ENCODE peak calls at places on chromosome 10, in ten cellular contexts. O is GM04504, W is heart left ventricle, I is ovary, E is RCC 7860, R is MV-4-11, X is iris pigment epithelial cell, T is posterior cingulate gyrus, N is WERI-Rb-1, Y is nephron progenitor cell. M is an unnamed sample.

GRCh38 chr10:46237815-46238510 is 48.8 kb upstream of the ANTXRL start:
- DNase-seq in O (no peak), W (no peak), I (no peak), E (no peak), R (no peak), X (no peak), T (no peak), N (no peak), Y (no peak), M (no peak)

GRCh38 chr10:116665541-116666125 is 44.9 kb downstream of the PNLIPRP2 start:
- DNase-seq in O (no peak), W (no peak), I (peak; percentile 73), E (no peak), R (no peak), X (no peak), T (no peak), N (no peak), Y (no peak), M (no peak)

GRCh38 chr10:26832960-26833359 is 27.8 kb downstream of the ABI1 start:
- DNase-seq in O (no peak), W (no peak), I (no peak), E (no peak), R (no peak), X (no peak), T (no peak), N (no peak), Y (no peak), M (no peak)

GRCh38 chr10:27470890-27471289 is 33.2 kb upstream of the RAB18 start:
- DNase-seq in O (no peak), W (no peak), I (no peak), E (no peak), R (no peak), X (no peak), T (no peak), N (no peak), Y (no peak), M (no peak)

GRCh38 chr10:26857991-26858706 is 2.6 kb downstream of the ABI1 start:
- DNase-seq in O (no peak), W (no peak), I (no peak), E (peak; percentile 23), R (peak; percentile 14), X (peak; percentile 42), T (no peak), N (no peak), Y (no peak), M (peak; percentile 33)

GRCh38 chr10:28432210-28432676 is 100.7 kb upstream of the WAC start:
- DNase-seq in O (peak; percentile 40), W (no peak), I (peak; percentile 45), E (peak; percentile 56), R (peak; percentile 82), X (peak; percentile 63), T (no peak), N (peak; percentile 18), Y (peak; percentile 46), M (peak; percentile 52)

GRCh38 chr10:127987467-127988380 is 80.8 kb downstream of the PTPRE start:
- DNase-seq in O (no peak), W (no peak), I (no peak), E (no peak), R (no peak), X (no peak), T (no peak), N (no peak), Y (no peak), M (no peak)

GRCh38 chr10:118952493-118953295 is 76.8 kb upstream of the NANOS1 start:
- DNase-seq in O (no peak), W (no peak), I (no peak), E (no peak), R (no peak), X (no peak), T (no peak), N (no peak), Y (no peak), M (no peak)

GRCh38 chr10:132387723-132388210 is 9.2 kb upstream of the PWWP2B start:
- DNase-seq in O (no peak), W (peak; percentile 90), I (peak; percentile 90), E (no peak), R (peak; percentile 57), X (no peak), T (no peak), N (peak; percentile 67), Y (peak; percentile 87), M (peak; percentile 36)

GRCh38 chr10:27743736-27744477 is 1.7 kb downstream of the MKX start:
- DNase-seq in O (no peak), W (no peak), I (no peak), E (no peak), R (no peak), X (peak; percentile 9), T (no peak), N (no peak), Y (no peak), M (no peak)

GRCh38 chr10:110918269-110918632 is 729 bp downstream of the BBIP1 start:
- DNase-seq in O (peak; percentile 91), W (no peak), I (no peak), E (peak; percentile 88), R (peak; percentile 90), X (peak; percentile 98), T (no peak), N (peak; percentile 96), Y (peak; percentile 96), M (peak; percentile 94)

GRCh38 chr10:30384791-30385201 is 35.7 kb upstream of the MTPAP start:
- DNase-seq in O (no peak), W (no peak), I (no peak), E (no peak), R (peak; percentile 19), X (peak; percentile 68), T (no peak), N (peak; percentile 44), Y (no peak), M (peak; percentile 24)

GRCh38 chr10:129033790-129034272 is 433.2 kb upstream of the MGMT start:
- DNase-seq in O (no peak), W (no peak), I (no peak), E (no peak), R (no peak), X (no peak), T (no peak), N (peak; percentile 68), Y (no peak), M (no peak)

GRCh38 chr10:127715249-127715648 is 21.7 kb upstream of the FOXI2 start:
- DNase-seq in O (no peak), W (no peak), I (no peak), E (no peak), R (no peak), X (no peak), T (no peak), N (peak; percentile 37), Y (no peak), M (no peak)

GRCh38 chr10:101570764-101571572 is 17.1 kb downstream of the POLL start:
- DNase-seq in O (no peak), W (peak; percentile 64), I (peak; percentile 40), E (no peak), R (peak; percentile 48), X (no peak), T (no peak), N (no peak), Y (no peak), M (no peak)

GRCh38 chr10:27413831-27414348 is 90.2 kb upstream of the RAB18 start:
- DNase-seq in O (no peak), W (no peak), I (no peak), E (no peak), R (no peak), X (no peak), T (no peak), N (no peak), Y (peak; percentile 3), M (no peak)

GRCh38 chr10:110858297-110858934 is 13.3 kb upstream of the PDCD4 start:
- DNase-seq in O (no peak), W (no peak), I (no peak), E (no peak), R (no peak), X (no peak), T (no peak), N (no peak), Y (no peak), M (no peak)

GRCh38 chr10:34655286-34656170 is 159.6 kb downstream of the PARD3 start:
- DNase-seq in O (peak; percentile 42), W (no peak), I (no peak), E (peak; percentile 48), R (peak; percentile 30), X (peak; percentile 72), T (no peak), N (peak; percentile 17), Y (peak; percentile 62), M (peak; percentile 82)

GRCh38 chr10:62858364-62858763 is 42.2 kb upstream of the EGR2 start:
- DNase-seq in O (peak; percentile 32), W (peak; percentile 51), I (no peak), E (no peak), R (no peak), X (peak; percentile 17), T (no peak), N (no peak), Y (no peak), M (no peak)

GRCh38 chr10:121188005-121188404 is 336.8 kb downstream of the WDR11 start:
- DNase-seq in O (no peak), W (no peak), I (no peak), E (no peak), R (peak; percentile 53), X (no peak), T (no peak), N (peak; percentile 30), Y (peak; percentile 22), M (no peak)

GRCh38 chr10:48885376-48885775 is 54.3 kb downstream of the LRRC18 start:
- DNase-seq in O (no peak), W (no peak), I (peak; percentile 45), E (no peak), R (no peak), X (peak; percentile 9), T (no peak), N (peak; percentile 39), Y (peak; percentile 34), M (peak; percentile 19)

GRCh38 chr10:122029503-122030199 is 40.7 kb downstream of the TACC2 start:
- DNase-seq in O (no peak), W (no peak), I (no peak), E (no peak), R (no peak), X (no peak), T (no peak), N (no peak), Y (no peak), M (no peak)

GRCh38 chr10:70589762-70590662 is 12.5 kb downstream of the PRF1 start:
- DNase-seq in O (peak; percentile 9), W (no peak), I (peak; percentile 68), E (no peak), R (no peak), X (peak; percentile 26), T (no peak), N (no peak), Y (no peak), M (no peak)

GRCh38 chr10:103917326-103918052 is 495 bp downstream of the STN1 start:
- DNase-seq in O (peak; percentile 23), W (peak; percentile 79), I (no peak), E (no peak), R (peak; percentile 61), X (peak; percentile 69), T (peak; percentile 22), N (peak; percentile 27), Y (peak; percentile 38), M (peak; percentile 65)